ENCODE peak calls at places on chromosomes 5 and 9, in seven cellular contexts. P is aorta; T is AG08396; Q is choroid plexus epithelial cell; U is MCF 10A; W is fibroblast of lung; S is stimulated activated CD8-positive, alpha-beta memory T cell treated with anti-CD3 and anti-CD28 coated beads, Interleukin-4, amount 100 ng/mL, for 4 hours. K is an unnamed sample.

GRCh38 chr9:125476645-125477044 is 215.0 kb downstream of the GAPVD1 start:
- DNase-seq in P (no peak), T (no peak), Q (no peak), U (no peak), W (no peak), S (no peak), K (no peak)

GRCh38 chr5:133861161-133861737 is 107.2 kb downstream of the C5orf15 start:
- DNase-seq in P (no peak), T (no peak), Q (no peak), U (no peak), W (no peak), S (peak), K (no peak)

GRCh38 chr9:15144567-15145174 is 162.3 kb downstream of the TTC39B start:
- DNase-seq in P (no peak), T (no peak), Q (no peak), U (peak), W (no peak), S (no peak), K (no peak)

GRCh38 chr9:109012009-109012875 is 1.1 kb downstream of the CTNNAL1 start:
- DNase-seq in P (peak), T (peak), Q (peak), U (peak), W (peak), S (no peak), K (peak)

GRCh38 chr9:121369595-121370265 is at the start of gene STOM:
- DNase-seq in P (peak), T (peak), Q (peak), U (peak), W (peak), S (peak), K (peak)

GRCh38 chr9:112048924-112049785 is 125.9 kb downstream of the SUSD1 start:
- DNase-seq in P (no peak), T (no peak), Q (peak), U (no peak), W (peak), S (no peak), K (no peak)

GRCh38 chr5:122908662-122909061 is 63.2 kb downstream of the SNX24 start:
- DNase-seq in P (no peak), T (no peak), Q (no peak), U (no peak), W (peak), S (no peak), K (no peak)

GRCh38 chr5:78162253-78162862 is 132.1 kb downstream of the AP3B1 start:
- DNase-seq in P (no peak), T (peak), Q (peak), U (peak), W (peak), S (no peak), K (no peak)

GRCh38 chr5:73544429-73545402 is 20.7 kb downstream of the ANKRA2 start:
- DNase-seq in P (no peak), T (no peak), Q (peak), U (peak), W (no peak), S (no peak), K (peak)

GRCh38 chr9:136552117-136552685 is 6.4 kb upstream of the NOTCH1 start:
- DNase-seq in P (no peak), T (peak), Q (peak), U (peak), W (peak), S (no peak), K (no peak)

GRCh38 chr9:135009711-135010362 is 77.6 kb upstream of the OLFM1 start:
- DNase-seq in P (no peak), T (no peak), Q (no peak), U (no peak), W (no peak), S (no peak), K (no peak)

GRCh38 chr9:122364117-122364782 is 6.6 kb upstream of the PTGS1 start:
- DNase-seq in P (no peak), T (no peak), Q (no peak), U (no peak), W (peak), S (no peak), K (no peak)

GRCh38 chr9:4333231-4333740 is 33.4 kb upstream of the GLIS3 start:
- DNase-seq in P (no peak), T (no peak), Q (peak), U (peak), W (peak), S (no peak), K (no peak)

GRCh38 chr9:99172129-99173091 is 49.3 kb downstream of the ALG2 start:
- DNase-seq in P (no peak), T (no peak), Q (no peak), U (no peak), W (no peak), S (no peak), K (no peak)

GRCh38 chr9:129126789-129127618 is 15.8 kb downstream of the PTPA start:
- DNase-seq in P (no peak), T (no peak), Q (no peak), U (no peak), W (no peak), S (no peak), K (no peak)

K was measured in foreskin melanocyte.